ENCODE peak calls at places on chromosome 20, in five cellular contexts. H is CD4-positive, alpha-beta memory T cell; U is H7; R is keratinocyte; Y is upper lobe of right lung. Z is an unnamed sample. For H3K27me3 and H3K36me3, the result is how much of the 10 kb centered on the place peaks cover.

GRCh38 chr20:54151073-54151436 is 22.7 kb downstream of the CYP24A1 start:
- DNase-seq in H (no peak), U (no peak), R (no peak), Y (no peak), Z (no peak)

GRCh38 chr20:35200255-35200654 is 26.2 kb upstream of the MMP24 start:
- DNase-seq in H (no peak), U (no peak), R (no peak), Y (no peak), Z (no peak)

GRCh38 chr20:38231786-38232130 is 28.8 kb downstream of the KIAA1755 start:
- DNase-seq in H (no peak), U (no peak), R (no peak), Y (no peak), Z (no peak)

GRCh38 chr20:58508762-58509395 is 6.3 kb downstream of the APCDD1L start:
- DNase-seq in H (no peak), U (no peak), R (no peak), Y (no peak), Z (no peak)

GRCh38 chr20:48705208-48706115 is 122.3 kb downstream of the PREX1 start:
- DNase-seq in H (no peak), U (no peak), R (no peak), Y (no peak), Z (no peak)

GRCh38 chr20:24109008-24109407 is 120.4 kb upstream of the GGTLC1 start:
- DNase-seq in H (peak), U (no peak), R (no peak), Y (no peak), Z (no peak)

GRCh38 chr20:32302507-32302872 is 25.0 kb downstream of the KIF3B start:
- DNase-seq in H (no peak), U (no peak), R (no peak), Y (no peak), Z (no peak)

GRCh38 chr20:34940126-34940525 is 15.5 kb downstream of the GSS start:
- DNase-seq in H (no peak), U (no peak), R (no peak), Y (no peak), Z (no peak)

GRCh38 chr20:44909872-44910689 is at the start of gene PABPC1L:
- DNase-seq in H (peak), U (peak), R (no peak), Y (peak), Z (peak)

GRCh38 chr20:15220009-15220656 is 882.7 kb upstream of the FLRT3 start:
- DNase-seq in H (no peak), U (no peak), R (no peak), Y (no peak), Z (no peak)

GRCh38 chr20:44830995-44831394 is 20.6 kb upstream of the RIMS4 start:
- DNase-seq in H (no peak), U (no peak), R (no peak), Y (no peak), Z (no peak)

GRCh38 chr20:36249450-36249849 is 13.2 kb downstream of the AAR2 start:
- DNase-seq in H (no peak), U (no peak), R (no peak), Y (no peak), Z (no peak)

GRCh38 chr20:38855356-38855755 is 49.9 kb downstream of the PPP1R16B start:
- DNase-seq in H (no peak), U (no peak), R (no peak), Y (no peak), Z (no peak)

GRCh38 chr20:38139919-38140753 is 24.9 kb downstream of the TGM2 start:
- DNase-seq in H (no peak), U (no peak), R (no peak), Y (peak), Z (no peak)

GRCh38 chr20:36230019-36230418 is 6.3 kb upstream of the AAR2 start:
- DNase-seq in H (no peak), U (no peak), R (no peak), Y (no peak), Z (no peak)

GRCh38 chr20:38833154-38833856 is 27.8 kb downstream of the PPP1R16B start:
- DNase-seq in H (peak), U (peak), R (no peak), Y (no peak), Z (no peak)

GRCh38 chr20:48603819-48604405 is 223.9 kb downstream of the PREX1 start:
- DNase-seq in H (no peak), U (no peak), R (no peak), Y (peak), Z (no peak)

GRCh38 chr20:63941282-63942060 is 14.7 kb downstream of the UCKL1 start:
- DNase-seq in H (peak), U (peak), R (peak), Y (peak), Z (peak)

GRCh38 chr20:11395581-11395980 is 522.1 kb upstream of the BTBD3 start:
- DNase-seq in H (no peak), U (no peak), R (no peak), Y (no peak), Z (no peak)

GRCh38 chr20:57479196-57479595 is 45.7 kb downstream of the CTCFL start:
- DNase-seq in H (no peak), U (no peak), R (no peak), Y (peak), Z (no peak)

GRCh38 chr20:57482148-57482547 is 42.8 kb downstream of the CTCFL start:
- DNase-seq in H (no peak), U (peak), R (no peak), Y (no peak), Z (no peak)

GRCh38 chr20:57482796-57483195 is 42.1 kb downstream of the CTCFL start:
- DNase-seq in H (no peak), U (peak), R (no peak), Y (no peak), Z (no peak)

GRCh38 chr20:57481281-57481711 is 43.6 kb downstream of the CTCFL start:
- DNase-seq in H (no peak), U (peak), R (no peak), Y (no peak), Z (peak)

GRCh38 chr20:57480444-57481152 is 44.3 kb downstream of the CTCFL start:
- DNase-seq in H (no peak), U (peak), R (no peak), Y (peak), Z (peak)
- H3K4me3 ChIP-seq in H (no peak), U (no peak), R (no peak), Y (no peak), Z (peak)

DNA sequence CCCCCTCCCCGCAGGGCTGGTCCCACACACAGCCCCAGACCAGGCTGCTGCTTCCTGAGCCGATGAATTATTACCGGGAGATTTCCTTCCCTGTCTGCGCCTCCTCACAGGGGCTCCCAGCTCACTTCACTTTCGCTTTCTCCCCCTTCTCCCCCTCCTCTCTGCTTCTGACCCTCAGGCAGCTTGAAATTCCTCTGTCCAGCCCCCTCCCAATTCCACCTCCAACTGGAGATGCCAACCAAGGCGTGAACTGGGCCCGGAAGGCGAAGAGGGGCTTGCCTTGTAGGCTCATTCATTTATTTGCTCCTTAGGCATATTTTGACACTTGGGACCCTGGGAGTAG is 1.7 kb upstream of the TCF15 start:
- DNase-seq in H (no peak), U (no peak), R (no peak), Y (no peak), Z (no peak)
- H3K27me3 ChIP-seq in H (under half), U (under half), R (half or more), Y (under half), Z (under half)

GRCh38 chr20:50730765-50731054 is 670 bp upstream of the PARD6B start:
- DNase-seq in H (no peak), U (no peak), R (no peak), Y (no peak), Z (no peak)

GRCh38 chr20:50727792-50728485 is 3.4 kb upstream of the PARD6B start:
- DNase-seq in H (no peak), U (no peak), R (no peak), Y (no peak), Z (no peak)

GRCh38 chr20:50729925-50730764 is 1.2 kb upstream of the PARD6B start:
- DNase-seq in H (no peak), U (no peak), R (no peak), Y (no peak), Z (no peak)

GRCh38 chr20:50728486-50728980 is 2.8 kb upstream of the PARD6B start:
- DNase-seq in H (no peak), U (no peak), R (no peak), Y (no peak), Z (no peak)

GRCh38 chr20:50728981-50729874 is 2.2 kb upstream of the PARD6B start:
- DNase-seq in H (no peak), U (no peak), R (peak), Y (no peak), Z (no peak)
- H3K36me3 ChIP-seq in H (under half), U (under half), R (under half), Y (under half), Z (under half)

GRCh38 chr20:61419501-61419900 is 167.4 kb downstream of the CDH4 start:
- DNase-seq in H (no peak), U (no peak), R (no peak), Y (no peak), Z (no peak)

GRCh38 chr20:61417221-61417941 is 165.3 kb downstream of the CDH4 start:
- DNase-seq in H (no peak), U (no peak), R (no peak), Y (no peak), Z (no peak)

GRCh38 chr20:61420056-61420455 is 168.0 kb downstream of the CDH4 start:
- DNase-seq in H (no peak), U (no peak), R (no peak), Y (no peak), Z (no peak)

GRCh38 chr20:61420781-61421180 is 168.7 kb downstream of the CDH4 start:
- DNase-seq in H (no peak), U (no peak), R (no peak), Y (no peak), Z (no peak)

DNA sequence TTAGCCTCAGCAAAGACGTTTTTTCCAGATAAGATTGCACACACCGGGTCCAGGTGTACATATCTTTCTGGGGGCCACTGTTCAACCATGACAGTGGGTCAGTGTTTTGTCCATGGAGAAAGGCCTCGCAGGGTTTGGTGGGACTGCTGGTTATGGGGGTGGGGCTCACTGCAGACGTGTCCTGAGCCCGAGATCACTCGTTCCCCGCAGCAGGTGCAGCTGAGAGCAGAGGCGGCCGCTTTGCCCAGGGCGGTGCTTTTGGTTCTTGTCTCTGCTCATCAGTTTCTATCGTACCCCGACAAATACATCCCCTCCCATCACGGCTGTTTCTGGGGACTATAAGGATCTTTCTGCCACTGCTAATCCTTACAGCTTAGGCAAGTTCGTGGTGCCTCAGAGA is 166.9 kb downstream of the CDH4 start:
- DNase-seq in H (no peak), U (no peak), R (no peak), Y (no peak), Z (no peak)
- H3K4me3 ChIP-seq in H (no peak), U (no peak), R (no peak), Y (no peak), Z (no peak)

GRCh38 chr20:46152824-46153586 is 34.9 kb downstream of the CD40 start:
- DNase-seq in H (no peak), U (peak), R (no peak), Y (no peak), Z (no peak)

GRCh38 chr20:46157625-46158024 is 39.5 kb downstream of the CD40 start:
- DNase-seq in H (no peak), U (no peak), R (no peak), Y (no peak), Z (no peak)

GRCh38 chr20:46157076-46157592 is 39.0 kb downstream of the CD40 start:
- DNase-seq in H (no peak), U (no peak), R (no peak), Y (no peak), Z (no peak)

GRCh38 chr20:46156065-46156464 is 38.0 kb downstream of the CD40 start:
- DNase-seq in H (no peak), U (no peak), R (no peak), Y (no peak), Z (no peak)

DNA sequence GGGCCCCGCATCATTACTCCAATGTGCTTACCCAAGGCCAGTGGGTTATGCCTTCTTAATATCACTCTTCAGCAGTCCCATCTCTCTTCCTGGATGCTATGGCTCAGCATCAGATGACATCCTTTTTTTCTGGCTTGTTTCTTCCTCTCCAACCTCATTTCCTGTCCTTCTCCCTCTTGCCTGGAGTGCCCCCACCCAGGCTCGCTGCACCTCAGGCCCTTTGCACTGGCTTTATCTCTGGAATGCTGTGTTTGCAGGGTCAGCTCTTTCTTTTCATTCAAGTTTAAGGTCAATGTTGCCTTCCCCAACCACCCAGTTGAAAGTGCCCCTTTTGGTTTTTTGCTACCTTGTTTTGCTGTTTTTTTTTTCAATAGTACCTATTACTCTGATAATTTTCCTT is 36.7 kb downstream of the CD40 start:
- DNase-seq in H (no peak), U (no peak), R (no peak), Y (no peak), Z (no peak)
- H3K27me3 ChIP-seq in H (under half), U (under half), R (under half), Y (under half), Z (under half)

GRCh38 chr20:50815162-50815989 is 20.5 kb downstream of the BCAS4 start:
- DNase-seq in H (no peak), U (no peak), R (no peak), Y (peak), Z (no peak)
- H3K36me3 ChIP-seq in H (under half), U (under half), R (under half), Y (under half), Z (under half)

DNA sequence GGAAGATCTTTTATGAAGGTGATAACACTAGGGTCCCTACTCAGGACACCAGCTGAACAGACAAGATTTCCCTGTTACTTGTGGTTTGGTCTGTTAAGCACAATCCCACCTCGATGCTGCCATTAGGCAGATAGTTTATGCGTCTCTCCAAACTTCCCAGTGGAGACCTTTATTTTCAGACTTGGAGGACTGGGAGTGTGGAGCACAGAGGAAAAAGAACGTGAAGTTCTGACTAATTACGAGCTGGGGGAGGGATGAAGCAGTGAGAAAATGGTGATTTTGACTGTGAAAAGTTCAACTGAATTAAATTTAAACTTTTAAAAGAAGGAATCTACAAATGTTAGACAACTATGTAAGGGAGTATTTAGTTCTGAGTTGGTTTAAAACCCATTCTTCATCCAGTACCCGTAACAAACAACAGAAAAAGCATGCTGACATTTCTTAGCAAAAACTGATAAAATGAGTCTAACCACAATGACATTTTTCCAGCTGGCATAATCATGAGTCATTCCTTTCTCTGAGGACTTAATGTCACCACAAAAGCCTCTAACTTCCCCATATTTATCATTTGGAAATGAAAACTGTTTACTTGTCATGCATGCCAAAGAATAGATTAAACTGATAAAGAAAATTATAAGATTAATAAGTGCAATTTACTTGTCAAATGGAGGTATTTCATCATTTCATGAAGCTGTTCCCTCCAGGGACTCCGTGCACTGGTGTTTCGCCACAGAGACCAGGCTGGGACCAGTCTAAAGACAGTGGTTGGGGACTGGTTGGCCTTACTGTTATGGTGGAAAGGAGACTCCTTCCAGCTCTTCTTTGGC is 113.3 kb upstream of the SSTR4 start:
- DNase-seq in H (no peak), U (no peak), R (no peak), Y (no peak), Z (no peak)
- H3K4me3 ChIP-seq in H (no peak), U (no peak), R (no peak), Y (no peak), Z (no peak)

DNA sequence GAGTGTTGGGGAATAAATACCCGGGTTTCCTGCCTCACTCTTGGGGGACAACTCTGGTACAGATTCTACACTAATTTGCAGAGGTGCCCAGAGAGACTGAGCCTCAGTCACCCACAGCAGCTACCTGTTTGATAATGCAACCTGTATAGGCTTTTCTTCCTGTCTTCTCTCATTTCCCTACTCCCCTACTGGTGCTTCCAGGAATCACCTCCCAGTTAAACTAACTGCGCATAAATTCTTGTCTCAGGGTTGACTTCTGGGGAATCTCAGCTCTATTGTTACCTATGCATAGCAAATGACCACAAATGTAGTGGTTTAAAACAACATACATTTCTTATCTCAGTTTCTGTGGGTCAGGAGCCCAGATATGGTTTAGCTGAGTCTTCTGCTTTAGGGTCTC is 11.3 kb downstream of the OCSTAMP start:
- DNase-seq in H (no peak), U (peak), R (no peak), Y (no peak), Z (no peak)
- H3K27me3 ChIP-seq in H (under half), U (under half), R (under half), Y (under half), Z (under half)